ENCODE peak calls at places on chromosomes 7 and 10, in eight cellular contexts. H is HCT116; T is cardiac fibroblast; F is vagina; J is CD8-positive, alpha-beta T cell; M is uterus; C is tibial artery; Q is fibroblast of mammary gland. K is an unnamed sample.

GRCh38 chr10:22494007-22494406 is 148.7 kb downstream of the SPAG6 start:
- DNase-seq in J (no peak), C (no peak), H (no peak), M (no peak), F (no peak), Q (no peak), T (no peak), K (no peak)

GRCh38 chr10:92506336-92506735 is 67.6 kb downstream of the IDE start:
- DNase-seq in T (no peak), J (no peak), Q (no peak), H (no peak), F (no peak), C (no peak), M (no peak), K (no peak)

GRCh38 chr10:113041841-113042745 is 92.0 kb downstream of the TCF7L2 start:
- DNase-seq in T (peak), H (no peak), F (no peak), C (no peak), M (no peak), Q (peak), J (no peak), K (no peak)

GRCh38 chr7:158730383-158731055 is 25.9 kb upstream of the NCAPG2 start:
- DNase-seq in T (no peak), F (no peak), C (no peak), M (no peak), H (no peak), Q (no peak), J (no peak), K (no peak)

GRCh38 chr7:80941206-80941758 is 22.4 kb upstream of the SEMA3C start:
- DNase-seq in T (peak), J (no peak), H (no peak), M (no peak), C (no peak), Q (peak), F (no peak), K (peak)

GRCh38 chr10:1947464-1948043 is 210.2 kb upstream of the ADARB2 start:
- DNase-seq in J (no peak), Q (no peak), M (no peak), C (no peak), H (no peak), T (no peak), F (no peak), K (no peak)

GRCh38 chr7:151987748-151988529 is 31.7 kb downstream of the GALNTL5 start:
- DNase-seq in F (no peak), Q (peak), J (no peak), H (no peak), M (no peak), C (no peak), T (peak), K (peak)

GRCh38 chr10:49679480-49679893 is at the start of gene C10orf53:
- DNase-seq in M (no peak), J (no peak), T (peak), F (peak), C (no peak), Q (peak), H (no peak), K (no peak)

GRCh38 chr7:105439174-105439893 is 50.6 kb upstream of the SRPK2 start:
- DNase-seq in Q (peak), C (no peak), F (no peak), J (no peak), M (no peak), T (peak), H (no peak), K (peak)

GRCh38 chr7:140260338-140260737 is 83.6 kb upstream of the KDM7A start:
- DNase-seq in J (no peak), F (no peak), M (no peak), Q (no peak), H (no peak), T (no peak), C (no peak), K (no peak)

GRCh38 chr7:145779165-145779564 is 337.4 kb upstream of the CNTNAP2 start:
- DNase-seq in C (no peak), T (peak), H (no peak), F (no peak), J (no peak), M (no peak), Q (no peak), K (no peak)

GRCh38 chr10:27447540-27447939 is 56.6 kb upstream of the RAB18 start:
- DNase-seq in C (no peak), J (no peak), M (no peak), H (no peak), T (no peak), Q (no peak), F (no peak), K (no peak)

GRCh38 chr10:122140477-122140902 is 130.6 kb upstream of the BTBD16 start:
- DNase-seq in H (no peak), T (peak), M (peak), Q (peak), J (no peak), F (no peak), C (peak), K (no peak)

GRCh38 chr7:55073051-55073511 is 54.3 kb downstream of the EGFR start:
- DNase-seq in H (no peak), F (no peak), C (no peak), Q (peak), J (no peak), T (peak), M (no peak), K (peak)

GRCh38 chr10:132204078-132204780 is 17.5 kb downstream of the DPYSL4 start:
- DNase-seq in M (no peak), Q (no peak), F (no peak), J (no peak), T (no peak), C (no peak), H (no peak), K (no peak)

GRCh38 chr10:4061441-4061951 is 276.5 kb upstream of the KLF6 start:
- DNase-seq in M (peak), F (peak), T (no peak), Q (peak), J (no peak), H (no peak), C (peak), K (no peak)

GRCh38 chr7:195830-196128 is 3.4 kb downstream of the FAM20C start:
- DNase-seq in C (no peak), F (no peak), J (no peak), Q (no peak), H (no peak), M (no peak), T (no peak), K (no peak)
- H3K4me3 ChIP-seq in C (no peak), F (no peak), J (no peak), Q (peak), H (no peak), M (no peak), T (peak), K (no peak)

GRCh38 chr10:5894458-5894857 is 4.4 kb downstream of the FBH1 start:
- DNase-seq in C (no peak), Q (no peak), J (no peak), T (no peak), H (no peak), F (no peak), M (no peak), K (no peak)

GRCh38 chr10:5894873-5895272 is 4.8 kb downstream of the FBH1 start:
- DNase-seq in Q (no peak), C (no peak), T (no peak), F (no peak), M (no peak), H (no peak), J (no peak), K (no peak)

GRCh38 chr10:5895365-5895764 is 5.3 kb downstream of the FBH1 start:
- DNase-seq in Q (no peak), J (no peak), H (no peak), C (no peak), F (no peak), M (no peak), T (no peak), K (no peak)

GRCh38 chr10:5892007-5892406 is 2.0 kb downstream of the FBH1 start:
- DNase-seq in T (peak), J (no peak), M (no peak), F (no peak), Q (peak), H (no peak), C (no peak), K (no peak)

GRCh38 chr10:5893321-5893720 is 3.3 kb downstream of the FBH1 start:
- DNase-seq in Q (no peak), F (no peak), J (no peak), C (no peak), T (no peak), H (no peak), M (no peak), K (no peak)
- TF ChIP-seq CTCF in Q (no peak), F (no peak), J (no peak), C (no peak), T (no peak), H (no peak), M (no peak), K (no peak)

GRCh38 chr7:89401099-89401498 is 605.6 kb upstream of the TEX47 start:
- DNase-seq in F (no peak), Q (no peak), M (no peak), J (no peak), C (no peak), T (no peak), H (no peak), K (no peak)
- H3K4me3 ChIP-seq in F (no peak), Q (no peak), M (no peak), J (no peak), C (no peak), T (no peak), H (no peak), K (no peak)

GRCh38 chr7:107149863-107150262 is 18.9 kb upstream of the HBP1 start:
- DNase-seq in J (no peak), C (no peak), Q (no peak), M (no peak), F (no peak), T (no peak), H (no peak), K (no peak)
- TF ChIP-seq CTCF in J (no peak), C (no peak), Q (no peak), M (no peak), F (no peak), T (no peak), H (no peak), K (no peak)

DNA sequence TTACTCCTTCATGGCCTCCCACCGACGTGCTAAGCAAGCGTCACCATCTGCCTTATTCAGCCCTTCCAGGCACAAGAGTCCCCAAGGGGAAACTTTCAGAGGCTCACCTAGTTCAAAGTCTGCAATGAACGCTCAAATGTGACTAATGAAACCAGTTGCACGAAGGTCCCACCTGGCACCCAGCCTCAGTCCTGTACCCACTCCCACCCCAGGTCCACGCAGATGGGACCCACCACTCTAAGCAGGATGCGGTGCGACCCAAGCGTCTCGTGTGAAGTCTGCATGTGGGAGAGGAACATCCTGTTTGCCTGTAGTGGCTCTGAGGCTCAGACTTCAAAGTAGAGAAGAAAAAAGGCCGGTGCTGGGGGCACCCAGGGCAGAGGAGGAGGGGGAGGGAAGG is 40.3 kb downstream of the RGS10 start:
- DNase-seq in F (no peak), Q (no peak), M (no peak), H (no peak), C (no peak), J (peak), T (no peak), K (no peak)
- H3K4me3 ChIP-seq in F (no peak), Q (no peak), M (no peak), H (no peak), C (no peak), J (peak), T (no peak), K (no peak)

DNA sequence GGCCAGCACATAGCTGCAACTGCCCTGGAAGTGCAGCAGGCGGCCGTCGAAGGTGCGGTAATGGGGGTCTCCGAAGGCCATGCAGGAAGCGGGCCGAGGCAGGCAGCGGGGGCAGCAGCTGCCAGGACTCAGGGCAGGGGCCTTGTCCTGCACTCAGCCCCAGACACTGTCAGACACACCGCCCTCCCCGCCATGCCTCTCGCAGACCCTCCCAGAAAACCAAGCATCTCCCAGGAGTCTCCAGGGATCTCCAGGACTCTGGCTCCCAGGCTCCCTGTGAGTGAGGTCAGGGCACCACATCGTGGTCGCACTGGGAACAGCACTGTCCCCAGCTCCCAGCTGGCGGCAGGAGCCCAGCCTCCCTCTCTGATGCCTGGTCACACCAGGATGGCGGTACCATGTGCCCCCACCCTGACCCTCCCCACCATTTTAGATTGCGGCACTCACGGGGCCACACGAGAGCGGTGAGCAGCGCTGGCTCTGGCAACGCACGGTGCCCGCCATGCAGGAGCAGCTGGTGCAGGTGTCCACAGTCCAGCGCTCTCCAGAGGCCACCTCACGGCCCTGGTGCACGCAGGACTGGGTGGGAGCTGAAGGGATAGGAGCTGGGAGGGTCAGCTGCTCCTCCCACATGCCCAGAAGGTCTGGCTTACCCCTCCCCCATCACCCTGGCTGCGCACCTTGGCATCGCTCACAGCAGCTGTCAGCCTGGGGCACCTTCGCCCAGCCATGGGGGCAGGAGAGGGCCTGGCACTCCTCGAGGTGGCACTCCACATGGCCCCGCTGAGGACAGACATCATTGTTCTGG is 17.5 kb downstream of the ATP6V1F start:
- DNase-seq in C (no peak), M (peak), J (peak), T (peak), H (no peak), F (no peak), Q (peak), K (no peak)
- TF ChIP-seq CTCF in C (peak), M (peak), J (no peak), T (peak), H (peak), F (peak), Q (peak), K (peak)

K was measured in AG04449.